ENCODE peak calls at places on chromosomes 5 and 9, in five cellular contexts. Y, Z, S, O and W are unnamed samples.

GRCh38 chr5:107381189-107381856 is 289.4 kb downstream of the EFNA5 start:
- DNase-seq in S (peak), Y (no peak), Z (no peak), O (no peak), W (no peak)

GRCh38 chr9:118809160-118809625 is 560.0 kb downstream of the BRINP1 start:
- DNase-seq in S (no peak), Z (no peak), O (no peak), Y (no peak), W (no peak)

GRCh38 chr5:180599590-180599914 is 8.3 kb upstream of the SCGB3A1 start:
- DNase-seq in S (no peak), Y (no peak), Z (peak), O (no peak), W (no peak)

GRCh38 chr5:148005788-148006520 is 57.8 kb upstream of the SPINK5 start:
- DNase-seq in Y (no peak), O (no peak), Z (no peak), S (peak), W (no peak)

GRCh38 chr5:36066540-36067210 is at the start of gene UGT3A2:
- DNase-seq in S (no peak), O (no peak), Z (no peak), Y (no peak), W (no peak)

GRCh38 chr9:90772381-90772780 is 29.2 kb upstream of the SYK start:
- DNase-seq in Z (no peak), S (no peak), O (no peak), Y (no peak), W (no peak)

GRCh38 chr5:129460121-129460950 is at the start of gene ADAMTS19:
- DNase-seq in Z (peak), O (no peak), Y (peak), S (peak), W (peak)

GRCh38 chr9:81665514-81665838 is 23.9 kb downstream of the TLE1 start:
- DNase-seq in Y (no peak), S (no peak), O (no peak), Z (no peak), W (no peak)

GRCh38 chr5:142360607-142361120 is 35.8 kb upstream of the SPRY4 start:
- DNase-seq in Y (peak), O (no peak), Z (peak), S (peak), W (no peak)

GRCh38 chr5:14467251-14467650 is 114.3 kb upstream of the OTULINL start:
- DNase-seq in Y (peak), S (no peak), O (no peak), Z (no peak), W (no peak)

GRCh38 chr5:131818001-131818724 is 21.3 kb upstream of the FNIP1 start:
- DNase-seq in Z (no peak), S (no peak), O (no peak), Y (no peak), W (no peak)

GRCh38 chr9:93186151-93186715 is 2.3 kb downstream of the WNK2 start:
- DNase-seq in Y (peak), O (no peak), S (no peak), Z (peak), W (no peak)

GRCh38 chr9:15146121-15146820 is 160.7 kb downstream of the TTC39B start:
- DNase-seq in Z (no peak), S (no peak), Y (no peak), O (no peak), W (no peak)

GRCh38 chr5:96829336-96829735 is 21.6 kb upstream of the ERAP1 start:
- DNase-seq in S (no peak), Y (no peak), Z (no peak), O (no peak), W (no peak)

GRCh38 chr9:4491621-4491975 is 1.3 kb downstream of the SLC1A1 start:
- DNase-seq in O (no peak), Z (no peak), S (no peak), Y (peak), W (no peak)

GRCh38 chr5:174410716-174411512 is 313.5 kb upstream of the MSX2 start:
- DNase-seq in O (no peak), S (peak), Y (no peak), Z (no peak), W (no peak)

GRCh38 chr5:159017787-159018186 is 81.9 kb downstream of the EBF1 start:
- DNase-seq in O (peak), S (peak), Z (no peak), Y (peak), W (no peak)

GRCh38 chr9:87342743-87343142 is 154.9 kb upstream of the DAPK1 start:
- DNase-seq in Y (no peak), O (no peak), Z (peak), S (no peak), W (no peak)

GRCh38 chr5:140317859-140318258 is 15.0 kb upstream of the PFDN1 start:
- DNase-seq in S (peak), Y (no peak), Z (no peak), O (no peak), W (no peak)

GRCh38 chr5:3602713-3603502 is 7.3 kb downstream of the IRX1 start:
- DNase-seq in Z (peak), S (no peak), Y (no peak), O (no peak), W (no peak)

GRCh38 chr5:27240791-27241190 is 202.4 kb upstream of the CDH9 start:
- DNase-seq in Y (no peak), O (no peak), S (no peak), Z (no peak), W (no peak)

GRCh38 chr5:172501708-172502379 is 47.5 kb upstream of the SH3PXD2B start:
- DNase-seq in Z (no peak), S (no peak), O (no peak), Y (peak), W (no peak)

GRCh38 chr9:72923077-72923476 is 29.8 kb downstream of the ALDH1A1 start:
- DNase-seq in Y (no peak), O (no peak), S (no peak), Z (no peak), W (no peak)

GRCh38 chr9:69671904-69672827 is at the start of gene APBA1:
- DNase-seq in Y (peak), O (peak), S (peak), Z (peak), W (no peak)

GRCh38 chr5:94240616-94241287 is 377.7 kb downstream of the KIAA0825 start:
- DNase-seq in Z (peak), S (no peak), Y (no peak), O (no peak), W (no peak)
- H3K27ac ChIP-seq in Z (no peak), S (peak), Y (no peak), O (no peak), W (peak)

DNA sequence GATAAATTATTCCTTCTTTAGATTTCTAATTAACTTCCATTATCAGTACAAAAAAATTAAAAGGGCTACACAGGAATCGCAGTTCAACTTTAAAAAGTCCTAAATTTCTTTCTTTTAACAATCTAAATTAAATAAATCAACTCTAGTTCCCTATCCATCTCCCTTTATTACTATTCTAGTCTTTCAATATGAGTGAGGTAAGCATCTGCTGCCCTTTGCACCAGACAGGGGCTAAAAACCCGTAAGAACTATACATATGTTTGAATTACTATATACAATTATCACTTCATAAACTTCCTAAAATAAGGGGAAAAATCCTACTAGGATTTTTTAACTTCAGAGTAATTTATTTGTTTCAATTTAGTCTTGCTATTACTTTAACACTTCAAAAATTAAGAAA is 145.6 kb downstream of the SSBP2 start:
- DNase-seq in Z (no peak), S (no peak), O (no peak), Y (no peak), W (no peak)
- H3K27ac ChIP-seq in Z (no peak), S (no peak), O (no peak), Y (no peak), W (no peak)

GRCh38 chr5:93582677-93583524 is at the start of gene NR2F1:
- DNase-seq in Y (peak), O (peak), Z (peak), S (peak), W (no peak)
- H3K27ac ChIP-seq in Y (peak), O (no peak), Z (peak), S (peak), W (no peak)

GRCh38 chr9:95249986-95250385 is 67.5 kb downstream of the FANCC start:
- DNase-seq in S (no peak), Z (peak), O (no peak), Y (no peak), W (no peak)
- H3K27ac ChIP-seq in S (no peak), Z (no peak), O (no peak), Y (no peak), W (no peak)